ENCODE peak calls at places on chromosomes 5 and 9, in seven cellular contexts. U is IMR-90, H is mesenchymal stem cell, Q is H9, W is neuronal stem cell, P is H1, V is trophoblast cell. K is an unnamed sample.

GRCh38 chr5:151611127-151611775 is 20.1 kb upstream of the FAT2 start:
- DNase-seq in U (no peak), H (no peak), Q (no peak), W (no peak), P (no peak), V (no peak), K (no peak)

GRCh38 chr9:26131891-26132290 is 453.6 kb upstream of the TUSC1 start:
- DNase-seq in U (peak; percentile 17), H (peak; percentile 81), Q (no peak), W (no peak), P (no peak), V (no peak), K (no peak)

GRCh38 chr5:169091396-169091980 is 209.5 kb downstream of the SLIT3 start:
- DNase-seq in U (no peak), H (no peak), Q (no peak), W (no peak), P (no peak), V (no peak), K (no peak)

GRCh38 chr5:86979801-86980510 is 287.7 kb upstream of the RASA1 start:
- DNase-seq in U (peak; percentile 71), H (peak; percentile 87), Q (no peak), W (no peak), P (no peak), V (peak; percentile 2), K (peak; percentile 69)

GRCh38 chr5:9025942-9026341 is 519.9 kb downstream of the SEMA5A start:
- DNase-seq in U (peak; percentile 27), H (no peak), Q (no peak), W (no peak), P (no peak), V (no peak), K (no peak)

GRCh38 chr5:111070272-111071134 is 1.0 kb upstream of the TSLP start:
- DNase-seq in U (no peak), H (peak; percentile 57), Q (peak; percentile 70), W (peak; percentile 49), P (peak; percentile 74), V (no peak), K (peak; percentile 82)

GRCh38 chr5:158538506-158539074 is 561.1 kb downstream of the EBF1 start:
- DNase-seq in U (no peak), H (no peak), Q (peak; percentile 39), W (no peak), P (peak; percentile 46), V (no peak), K (peak; percentile 70)

GRCh38 chr9:2271426-2271825 is 256.3 kb downstream of the SMARCA2 start:
- DNase-seq in U (no peak), H (no peak), Q (peak; percentile 88), W (no peak), P (no peak), V (peak; percentile 45), K (peak; percentile 72)

GRCh38 chr9:124309665-124310064 is 51.9 kb downstream of the NEK6 start:
- DNase-seq in U (peak; percentile 99), H (peak; percentile 93), Q (peak; percentile 71), W (no peak), P (no peak), V (peak; percentile 94), K (peak; percentile 96)

GRCh38 chr9:130689937-130690700 is 3.5 kb upstream of the EXOSC2 start:
- DNase-seq in U (peak; percentile 94), H (peak; percentile 72), Q (peak; percentile 89), W (no peak), P (no peak), V (no peak), K (peak; percentile 93)

GRCh38 chr9:87569008-87569908 is 71.6 kb downstream of the DAPK1 start:
- DNase-seq in U (no peak), H (no peak), Q (no peak), W (no peak), P (no peak), V (no peak), K (peak; percentile 85)

GRCh38 chr5:55936100-55936693 is 58.6 kb downstream of the IL6ST start:
- DNase-seq in U (peak; percentile 92), H (peak; percentile 86), Q (peak; percentile 79), W (peak; percentile 54), P (peak; percentile 86), V (peak; percentile 86), K (peak; percentile 83)

GRCh38 chr5:33612386-33612785 is 171.6 kb downstream of the TARS1 start:
- DNase-seq in U (peak; percentile 79), H (peak; percentile 15), Q (no peak), W (no peak), P (no peak), V (no peak), K (no peak)

GRCh38 chr5:68757813-68758212 is 336.0 kb upstream of the SLC30A5 start:
- DNase-seq in U (no peak), H (no peak), Q (no peak), W (no peak), P (no peak), V (no peak), K (no peak)

GRCh38 chr9:127968046-127968445 is 12.7 kb downstream of the EEIG1 start:
- DNase-seq in U (peak; percentile 77), H (peak; percentile 63), Q (no peak), W (no peak), P (no peak), V (peak; percentile 84), K (peak; percentile 39)

GRCh38 chr9:69420611-69421270 is 95.7 kb downstream of the ENTREP1 start:
- DNase-seq in U (no peak), H (no peak), Q (no peak), W (no peak), P (peak; percentile 24), V (no peak), K (no peak)

GRCh38 chr5:74422671-74423070 is 217.9 kb downstream of the ENC1 start:
- DNase-seq in U (no peak), H (no peak), Q (no peak), W (no peak), P (no peak), V (no peak), K (no peak)

GRCh38 chr5:74421365-74421764 is 219.2 kb downstream of the ENC1 start:
- DNase-seq in U (no peak), H (no peak), Q (no peak), W (no peak), P (no peak), V (no peak), K (no peak)

GRCh38 chr5:74420220-74420619 is 220.3 kb downstream of the ENC1 start:
- DNase-seq in U (no peak), H (no peak), Q (no peak), W (no peak), P (no peak), V (no peak), K (no peak)

GRCh38 chr5:74423383-74423782 is 217.1 kb downstream of the ENC1 start:
- DNase-seq in U (no peak), H (no peak), Q (no peak), W (no peak), P (no peak), V (no peak), K (no peak)

DNA sequence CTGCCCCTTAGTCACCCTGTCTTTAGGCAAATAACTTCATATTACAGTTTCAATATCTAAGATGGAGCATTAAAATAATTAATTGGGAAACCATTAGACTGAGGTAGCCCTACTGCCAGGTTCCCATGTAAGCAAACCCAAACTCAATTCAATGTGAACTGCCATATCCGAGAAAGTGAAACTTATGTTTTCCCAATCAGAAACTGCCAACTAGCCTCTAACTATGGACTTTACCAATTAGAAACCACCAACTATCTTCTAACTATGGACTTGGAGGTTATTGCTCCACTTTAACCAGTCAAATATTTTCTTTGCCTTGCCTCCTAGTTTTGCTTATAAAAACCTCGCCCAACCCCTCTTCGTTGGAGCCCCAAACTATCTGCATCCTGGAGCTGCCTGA is 218.5 kb downstream of the ENC1 start:
- DNase-seq in U (no peak), H (no peak), Q (no peak), W (no peak), P (no peak), V (no peak), K (no peak)
- H3K23ac ChIP-seq in U (no peak overlapping the region), H (no peak overlapping the region), Q (no peak overlapping the region), W (no peak overlapping the region), P (no peak overlapping the region), V (no peak overlapping the region), K (no peak overlapping the region)

DNA sequence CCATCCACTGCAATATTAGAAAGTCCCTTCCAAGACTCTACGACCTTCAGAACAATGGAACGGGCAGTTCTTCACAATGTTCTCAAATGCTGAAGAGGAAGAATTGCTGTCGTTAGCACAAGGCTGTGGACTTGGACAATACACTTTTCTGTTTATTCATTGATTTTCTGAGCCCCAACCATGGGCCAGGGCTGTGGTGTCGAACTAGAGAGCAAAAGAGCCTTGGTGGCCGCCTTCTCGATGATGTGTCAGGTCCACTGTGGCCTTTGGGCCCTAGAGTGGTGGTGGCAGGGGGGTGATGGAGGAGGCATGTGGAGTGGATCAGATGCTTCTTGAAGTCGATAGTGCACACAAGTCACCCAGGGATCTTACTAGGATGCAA is 18.5 kb upstream of the KIF12 start:
- DNase-seq in U (no peak), H (no peak), Q (no peak), W (no peak), P (no peak), V (no peak), K (no peak)
- H3K27ac ChIP-seq in U (no peak overlapping the region), H (no peak overlapping the region), Q (no peak overlapping the region), W (no peak overlapping the region), P (no peak overlapping the region), V (no peak overlapping the region), K (no peak overlapping the region)

DNA sequence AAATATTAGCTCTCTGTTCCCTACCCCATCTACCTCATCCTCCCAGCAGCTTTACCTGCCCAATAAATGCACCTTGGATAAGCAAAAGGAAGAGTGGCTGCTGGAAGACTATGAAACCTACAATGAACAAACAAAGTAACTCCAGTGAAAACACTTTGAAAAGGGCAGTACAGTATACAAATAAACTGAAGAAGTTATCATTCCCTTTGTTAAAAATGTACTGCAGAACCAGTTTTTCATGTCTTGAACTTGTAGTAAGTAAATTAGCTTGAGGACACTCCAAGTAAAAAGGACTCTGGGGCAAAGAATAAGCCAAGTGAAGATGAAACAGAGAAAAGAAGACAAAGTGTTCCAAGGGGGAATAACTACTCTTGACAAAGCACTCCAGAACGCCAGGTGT is 457.1 kb downstream of the DTWD2 start:
- DNase-seq in U (no peak), H (no peak), Q (no peak), W (no peak), P (no peak), V (no peak), K (no peak)
- H3K23ac ChIP-seq in U (no peak overlapping the region), H (no peak overlapping the region), Q (no peak overlapping the region), W (no peak overlapping the region), P (no peak overlapping the region), V (no peak overlapping the region), K (no peak overlapping the region)

GRCh38 chr5:171667341-171668096 is 118.1 kb upstream of the SMIM23 start:
- DNase-seq in U (peak; percentile 72), H (peak; percentile 9), Q (peak; percentile 84), W (peak; percentile 72), P (peak; percentile 82), V (peak; percentile 40), K (peak; percentile 95)
- H3K27ac ChIP-seq in U (no peak overlapping the region), H (peak overlapping the region; percentile 16), Q (no peak overlapping the region), W (peak overlapping the region; percentile 73), P (no peak overlapping the region), V (peak overlapping the region; percentile 51), K (no peak overlapping the region)

GRCh38 chr5:38344891-38345290 is 86.5 kb downstream of the EGFLAM start:
- DNase-seq in U (no peak), H (no peak), Q (no peak), W (no peak), P (no peak), V (no peak), K (no peak)
- H3K23ac ChIP-seq in U (no peak overlapping the region), H (no peak overlapping the region), Q (no peak overlapping the region), W (no peak overlapping the region), P (no peak overlapping the region), V (no peak overlapping the region), K (no peak overlapping the region)

GRCh38 chr5:177490992-177491391 is 6.4 kb downstream of the PDLIM7 start:
- DNase-seq in U (no peak), H (no peak), Q (no peak), W (no peak), P (no peak), V (no peak), K (no peak)
- H3K27ac ChIP-seq in U (no peak overlapping the region), H (peak overlapping the region; percentile 43), Q (no peak overlapping the region), W (no peak overlapping the region), P (no peak overlapping the region), V (no peak overlapping the region), K (peak overlapping the region; percentile 2)

K was measured in mesendoderm.